ENCODE peak calls at places on chromosomes 1 and 21, in nine cellular contexts. A is effector memory CD8-positive, alpha-beta T cell; W is LHCN-M2; F is GM10248; J is activated naive CD8-positive, alpha-beta T cell treated with anti-CD3 and anti-CD28 coated beads for 36 hours; C is iris pigment epithelial cell; R is GM12891; U is naive thymus-derived CD8-positive, alpha-beta T cell; K is NCI-H2081. N is an unnamed sample.
A peak's percentile ranks its signal among the peaks of the same experiment; 100 is the strongest.

GRCh38 chr1:97721221-97721620 is 199.6 kb downstream of the DPYD start:
- DNase-seq in A (no peak), W (peak; percentile 29), F (no peak), J (no peak), C (peak; percentile 26), R (no peak), U (no peak), K (no peak), N (no peak)

GRCh38 chr1:151386002-151386401 is 13.4 kb upstream of the PSMB4 start:
- DNase-seq in A (no peak), W (no peak), F (no peak), J (no peak), C (no peak), R (no peak), U (no peak), K (no peak), N (no peak)

GRCh38 chr1:224168859-224169380 is 14.1 kb upstream of the DEGS1 start:
- DNase-seq in A (no peak), W (peak; percentile 76), F (peak; percentile 66), J (peak; percentile 17), C (peak; percentile 93), R (peak; percentile 48), U (peak; percentile 22), K (no peak), N (no peak)

GRCh38 chr21:34910396-34910795 is 138.7 kb downstream of the RUNX1 start:
- DNase-seq in A (no peak), W (no peak), F (no peak), J (no peak), C (no peak), R (no peak), U (no peak), K (no peak), N (no peak)

GRCh38 chr1:66648896-66649597 is 103.2 kb upstream of the DYNLT5 start:
- DNase-seq in A (no peak), W (no peak), F (peak; percentile 12), J (no peak), C (peak; percentile 17), R (no peak), U (no peak), K (no peak), N (no peak)

GRCh38 chr1:91877574-91878208 is 8.3 kb downstream of the TGFBR3 start:
- DNase-seq in A (no peak), W (no peak), F (peak; percentile 29), J (peak; percentile 12), C (no peak), R (no peak), U (no peak), K (no peak), N (no peak)

GRCh38 chr1:4485398-4485797 is 169.0 kb upstream of the AJAP1 start:
- DNase-seq in A (no peak), W (no peak), F (no peak), J (no peak), C (no peak), R (no peak), U (no peak), K (no peak), N (no peak)

GRCh38 chr1:117531222-117531621 is 74.6 kb upstream of the TENT5C start:
- DNase-seq in A (no peak), W (no peak), F (no peak), J (no peak), C (no peak), R (no peak), U (no peak), K (no peak), N (no peak)

GRCh38 chr1:151992345-151993083 is 1.1 kb downstream of the S100A10 start:
- DNase-seq in A (peak; percentile 3), W (peak; percentile 99), F (no peak), J (peak; percentile 45), C (peak; percentile 92), R (no peak), U (peak; percentile 11), K (peak; percentile 18), N (peak; percentile 78)

GRCh38 chr1:48019714-48020315 is 22.6 kb upstream of the TRABD2B start:
- DNase-seq in A (no peak), W (no peak), F (no peak), J (no peak), C (no peak), R (no peak), U (no peak), K (no peak), N (peak; percentile 95)

GRCh38 chr1:26121854-26122773 is 10.5 kb downstream of the PDIK1L start:
- DNase-seq in A (no peak), W (no peak), F (no peak), J (no peak), C (no peak), R (no peak), U (no peak), K (no peak), N (no peak)

GRCh38 chr21:18114735-18115134 is 129.9 kb upstream of the CHODL start:
- DNase-seq in A (no peak), W (no peak), F (no peak), J (no peak), C (no peak), R (no peak), U (no peak), K (no peak), N (no peak)

GRCh38 chr21:25898671-25899070 is 163.9 kb downstream of the GABPA start:
- DNase-seq in A (no peak), W (peak; percentile 19), F (no peak), J (no peak), C (no peak), R (no peak), U (no peak), K (no peak), N (no peak)

GRCh38 chr1:222416001-222416791 is 131.7 kb downstream of the HHIPL2 start:
- DNase-seq in A (no peak), W (no peak), F (no peak), J (peak; percentile 39), C (no peak), R (no peak), U (no peak), K (no peak), N (no peak)

N was measured in breast epithelium.